ENCODE peak calls at places on chromosomes 12 and 14, in eight cellular contexts. A is NCI-H748 treated with DMSO at 0.1 percent for 48 hours; R is stimulated activated naive CD4-positive, alpha-beta T cell treated with Interleukin-2 at 50 U/mL for 16 hours; O is T-helper 1 cell; K is D341Med; P is natural killer cell treated with Interleukin-12 subunit alpha and Interleukin-12 subunit beta and Interleukin-15 and Interleukin-18, amount 100 ng/mL, for 72 hours; I is adrenal gland; F is T follicular helper cell. U is an unnamed sample.

GRCh38 chr12:26017484-26018211 is 59.2 kb downstream of the RASSF8 start:
- DNase-seq in I (peak; percentile 57), K (peak; percentile 65), P (no peak), R (no peak), O (no peak), F (no peak), A (no peak), U (peak; percentile 47)

GRCh38 chr12:2284321-2284813 is 231.6 kb downstream of the CACNA1C start:
- DNase-seq in I (no peak), A (no peak), F (no peak), P (no peak), K (no peak), R (no peak), O (no peak), U (no peak)

GRCh38 chr12:34190054-34190453 is 167.8 kb downstream of the ALG10 start:
- DNase-seq in P (no peak), K (no peak), R (no peak), O (no peak), A (no peak), I (no peak), F (no peak), U (no peak)

GRCh38 chr12:8911606-8912268 is 2.6 kb upstream of the PHC1 start:
- DNase-seq in O (no peak), F (no peak), K (no peak), P (no peak), I (no peak), R (no peak), A (no peak), U (no peak)

GRCh38 chr14:20659813-20660395 is 18.4 kb upstream of the OR6S1 start:
- DNase-seq in R (no peak), I (no peak), K (no peak), F (no peak), P (no peak), O (no peak), A (no peak), U (no peak)

GRCh38 chr12:115375188-115375991 is 691.4 kb upstream of the TBX3 start:
- DNase-seq in P (no peak), K (no peak), O (no peak), R (no peak), A (no peak), I (no peak), F (no peak), U (no peak)

GRCh38 chr14:88793259-88793625 is 489 bp upstream of the EML5 start:
- DNase-seq in O (no peak), F (no peak), K (no peak), A (no peak), P (no peak), R (no peak), I (peak; percentile 31), U (no peak)

GRCh38 chr14:36207500-36207899 is 31.0 kb upstream of the PTCSC3 start:
- DNase-seq in A (peak; percentile 54), K (no peak), I (no peak), O (no peak), P (no peak), F (no peak), R (no peak), U (no peak)

GRCh38 chr12:49264466-49264872 is 413 bp upstream of the TUBA1C start:
- DNase-seq in I (no peak), O (peak; percentile 44), A (no peak), F (peak; percentile 13), R (peak; percentile 42), K (peak; percentile 71), P (no peak), U (peak; percentile 44)

GRCh38 chr12:104790296-104791125 is 167.6 kb downstream of the SLC41A2 start:
- DNase-seq in F (peak; percentile 14), O (peak; percentile 5), A (no peak), K (peak; percentile 70), R (peak; percentile 2), I (peak; percentile 47), P (no peak), U (peak; percentile 61)

GRCh38 chr12:96143392-96143791 is 50.8 kb upstream of the ELK3 start:
- DNase-seq in R (no peak), P (no peak), A (no peak), F (no peak), O (no peak), K (no peak), I (no peak), U (peak; percentile 20)